ENCODE peak calls at places on chromosome 10, in eight cellular contexts. M is COR-L47; U is NCI-H1694; Q is CD4-positive, alpha-beta memory T cell; L is AG09319; F is neural progenitor cell; I is neuronal stem cell; P is astrocyte. A is an unnamed sample.

GRCh38 chr10:77836299-77836820 is 90.2 kb downstream of the DLG5 start:
- DNase-seq in M (peak), U (no peak), Q (peak), L (no peak), F (no peak), I (no peak), P (no peak), A (no peak)

GRCh38 chr10:110737886-110738634 is 93.9 kb downstream of the RBM20 start:
- DNase-seq in M (no peak), U (no peak), Q (no peak), L (no peak), F (no peak), I (no peak), P (peak), A (no peak)

GRCh38 chr10:87613766-87614165 is 45.9 kb upstream of the PAPSS2 start:
- DNase-seq in M (no peak), U (no peak), Q (no peak), L (no peak), F (no peak), I (no peak), P (no peak), A (no peak)

GRCh38 chr10:3217301-3217700 is 44.7 kb upstream of the PITRM1 start:
- DNase-seq in M (no peak), U (no peak), Q (no peak), L (no peak), F (no peak), I (no peak), P (peak), A (no peak)

GRCh38 chr10:125953778-125954385 is 57.5 kb downstream of the FANK1 start:
- DNase-seq in M (no peak), U (no peak), Q (no peak), L (no peak), F (no peak), I (no peak), P (peak), A (no peak)

GRCh38 chr10:43037942-43038782 is 38.7 kb upstream of the RET start:
- DNase-seq in M (no peak), U (no peak), Q (no peak), L (no peak), F (no peak), I (no peak), P (no peak), A (no peak)

GRCh38 chr10:85946713-85947326 is 419.8 kb downstream of the GRID1 start:
- DNase-seq in M (no peak), U (no peak), Q (no peak), L (no peak), F (no peak), I (no peak), P (no peak), A (no peak)

GRCh38 chr10:60735244-60735643 is 43.0 kb upstream of the CDK1 start:
- DNase-seq in M (peak), U (no peak), Q (no peak), L (no peak), F (no peak), I (no peak), P (no peak), A (no peak)

GRCh38 chr10:116831790-116832189 is 17.5 kb upstream of the ENO4 start:
- DNase-seq in M (no peak), U (no peak), Q (no peak), L (no peak), F (no peak), I (no peak), P (no peak), A (no peak)

GRCh38 chr10:49111320-49111698 is 4.0 kb downstream of the VSTM4 start:
- DNase-seq in M (no peak), U (no peak), Q (no peak), L (no peak), F (no peak), I (no peak), P (no peak), A (no peak)

GRCh38 chr10:124225468-124226270 is 132.3 kb upstream of the CHST15 start:
- DNase-seq in M (no peak), U (no peak), Q (peak), L (no peak), F (no peak), I (no peak), P (no peak), A (no peak)

GRCh38 chr10:110455440-110455839 is 42.3 kb upstream of the DUSP5 start:
- DNase-seq in M (no peak), U (no peak), Q (no peak), L (no peak), F (no peak), I (no peak), P (no peak), A (no peak)

GRCh38 chr10:132616170-132616994 is 78.8 kb downstream of the INPP5A start:
- DNase-seq in M (no peak), U (no peak), Q (peak), L (no peak), F (no peak), I (no peak), P (no peak), A (no peak)

GRCh38 chr10:124693396-124693795 is 50.8 kb downstream of the FAM53B start:
- DNase-seq in M (no peak), U (no peak), Q (no peak), L (no peak), F (no peak), I (no peak), P (no peak), A (no peak)

A was measured in fibroblast of the conjunctiva.